ENCODE peak calls at places on chromosomes 12 and 14, in four cellular contexts. B is endothelial cell, F is retina, A is lower lobe of right lung. Z is an unnamed sample.

GRCh38 chr12:64092507-64092906 is 129.6 kb downstream of the KICS2 start:
- DNase-seq in B (no peak), F (no peak), A (no peak), Z (no peak)

GRCh38 chr12:121718653-121719239 is 6.2 kb downstream of the TMEM120B start:
- DNase-seq in B (no peak), F (no peak), A (no peak), Z (no peak)

GRCh38 chr12:43103866-43104265 is 448.1 kb downstream of the ADAMTS20 start:
- DNase-seq in B (no peak), F (no peak), A (no peak), Z (no peak)

GRCh38 chr14:24514209-24514608 is 6.1 kb upstream of the CMA1 start:
- DNase-seq in B (no peak), F (no peak), A (no peak), Z (no peak)

GRCh38 chr14:68926236-68926635 is 52.9 kb downstream of the ACTN1 start:
- DNase-seq in B (no peak), F (no peak), A (no peak), Z (no peak)

GRCh38 chr12:120684523-120684932 is 2.4 kb upstream of the MLEC start:
- DNase-seq in B (no peak), F (no peak), A (no peak), Z (no peak)

GRCh38 chr14:105926415-105927093 is 400.2 kb downstream of the TMEM121 start:
- DNase-seq in B (no peak), F (no peak), A (peak), Z (peak)

GRCh38 chr14:65860956-65861631 is 448.6 kb downstream of the FUT8 start:
- DNase-seq in B (no peak), F (no peak), A (no peak), Z (no peak)

GRCh38 chr14:61860294-61860918 is 98.2 kb downstream of the SNAPC1 start:
- DNase-seq in B (peak), F (no peak), A (no peak), Z (no peak)

GRCh38 chr14:35122696-35123387 is 490 bp downstream of the PRORP start:
- DNase-seq in B (no peak), F (no peak), A (no peak), Z (no peak)

GRCh38 chr12:111359231-111359913 is 9.5 kb downstream of the PHETA1 start:
- DNase-seq in B (no peak), F (no peak), A (no peak), Z (no peak)

Z was measured in left lung.